ENCODE peak calls at places on chromosomes 7 and 10, in eight cellular contexts. O is activated T-helper 1 cell treated with anti-CD3 and anti-CD28 coated beads, Interleukin-12 subunit alpha, Interleukin-12 subunit beta, Interleukin-2, Interleukin-4 antibody, amounts not matched to agents 30 ng/mL and 10 ng/mL and 1 ng/mL, durations not matched to agents 14 hours and 24 hours and 36 hours; K is immature natural killer cell; C is NCI-H510A; J is mucosa of gallbladder; U is Peyer's patch; T is astrocyte of the spinal cord; E is cardiac muscle cell. V is an unnamed sample.

GRCh38 chr10:86693721-86694369 is 25.5 kb downstream of the LDB3 start:
- DNase-seq in C (no peak), J (peak), T (peak), K (no peak), O (peak), E (peak), U (no peak), V (peak)

GRCh38 chr10:131178956-131179355 is 132.6 kb downstream of the TCERG1L start:
- DNase-seq in O (no peak), T (no peak), K (no peak), C (peak), J (no peak), E (no peak), U (peak), V (peak)

GRCh38 chr7:99098317-99098823 is 45.5 kb downstream of the SMURF1 start:
- DNase-seq in T (no peak), E (no peak), K (no peak), J (no peak), C (no peak), O (no peak), U (no peak), V (no peak)

GRCh38 chr7:11449316-11449715 is 382.7 kb downstream of the THSD7A start:
- DNase-seq in O (no peak), J (no peak), U (no peak), C (no peak), E (peak), K (no peak), T (no peak), V (no peak)

GRCh38 chr10:26437637-26438461 is at the start of gene APBB1IP:
- DNase-seq in T (no peak), O (peak), U (peak), C (no peak), J (peak), K (peak), E (peak), V (no peak)

GRCh38 chr7:18361756-18362155 is 133.8 kb upstream of the HDAC9 start:
- DNase-seq in O (no peak), J (peak), C (no peak), T (peak), K (no peak), E (peak), U (peak), V (no peak)

GRCh38 chr7:116702046-116702445 is 30.1 kb downstream of the MET start:
- DNase-seq in K (no peak), U (no peak), E (no peak), O (no peak), J (no peak), C (no peak), T (peak), V (no peak)

GRCh38 chr7:1331576-1332467 is 99.2 kb downstream of the UNCX start:
- DNase-seq in U (peak), J (no peak), O (no peak), T (no peak), K (no peak), C (no peak), E (no peak), V (no peak)

GRCh38 chr10:47076949-47077348 is 165.7 kb downstream of the PTPN20 start:
- DNase-seq in C (no peak), J (no peak), K (no peak), O (no peak), T (no peak), E (peak), U (no peak), V (no peak)

GRCh38 chr10:125093199-125093841 is 67.0 kb downstream of the CTBP2 start:
- DNase-seq in K (no peak), E (peak), O (no peak), T (peak), C (no peak), U (no peak), J (no peak), V (no peak)

GRCh38 chr7:106367018-106367420 is 82.2 kb upstream of the NAMPT start:
- DNase-seq in E (peak), J (no peak), U (no peak), K (no peak), O (no peak), C (no peak), T (peak), V (peak)

GRCh38 chr10:52318822-52319464 is 4.9 kb downstream of the DKK1 start:
- DNase-seq in K (no peak), J (no peak), T (peak), U (no peak), O (no peak), E (peak), C (no peak), V (no peak)

GRCh38 chr10:73584737-73585136 is 6.4 kb downstream of the USP54 start:
- DNase-seq in O (no peak), U (no peak), E (peak), C (no peak), K (no peak), T (peak), J (no peak), V (no peak)